ENCODE peak calls at places on chromosomes 13 and 19, in nine cellular contexts. Z, W, G, P, I, Q, A, V and F are unnamed samples.

GRCh38 chr13:78700121-78700910 is 41.4 kb upstream of the OBI1 start:
- DNase-seq in G (no peak), I (no peak), A (no peak), Q (no peak), P (no peak), Z (no peak), W (peak), V (no peak), F (no peak)

GRCh38 chr19:8243146-8243545 is 34.0 kb downstream of the CERS4 start:
- DNase-seq in W (no peak), Z (no peak), V (no peak), P (no peak), I (no peak), A (no peak), Q (no peak), G (no peak), F (no peak)

GRCh38 chr13:114002009-114002544 is 28.2 kb upstream of the C13orf46 start:
- DNase-seq in Z (no peak), Q (peak), W (no peak), V (peak), G (peak), A (peak), P (no peak), I (no peak), F (no peak)

GRCh38 chr13:59038824-59039223 is 1124.9 kb downstream of the DIAPH3 start:
- DNase-seq in Q (no peak), P (no peak), I (no peak), G (no peak), W (peak), V (no peak), Z (no peak), A (no peak), F (no peak)

GRCh38 chr13:20125783-20126165 is 35.1 kb downstream of the GJA3 start:
- DNase-seq in A (no peak), G (no peak), V (no peak), P (no peak), I (peak), Q (no peak), W (no peak), Z (no peak), F (no peak)

GRCh38 chr13:95924389-95924994 is 128.7 kb downstream of the UGGT2 start:
- DNase-seq in I (no peak), W (peak), V (no peak), Z (no peak), Q (no peak), G (no peak), P (no peak), A (no peak), F (no peak)

GRCh38 chr13:44484562-44485164 is 91.5 kb downstream of the TSC22D1 start:
- DNase-seq in A (no peak), I (no peak), G (no peak), P (no peak), Q (no peak), W (no peak), Z (no peak), V (no peak), F (no peak)

GRCh38 chr19:4083677-4084546 is 17.2 kb upstream of the ZBTB7A start:
- DNase-seq in Q (no peak), V (peak), I (no peak), G (peak), W (no peak), P (no peak), Z (no peak), A (peak), F (no peak)

GRCh38 chr13:89628567-89628966 is 1718.9 kb upstream of the MIR17HG start:
- DNase-seq in G (no peak), P (no peak), A (no peak), W (no peak), Q (no peak), V (no peak), I (no peak), Z (no peak), F (no peak)

GRCh38 chr13:100394005-100394695 is 194.4 kb downstream of the GGACT start:
- DNase-seq in Z (no peak), Q (no peak), A (no peak), V (no peak), G (no peak), I (no peak), P (no peak), W (peak), F (no peak)

GRCh38 chr13:110726726-110727125 is 13.2 kb downstream of the ING1 start:
- DNase-seq in V (no peak), Q (no peak), P (no peak), G (peak), Z (no peak), W (no peak), A (no peak), I (no peak), F (no peak)

GRCh38 chr19:40433391-40434216 is 7.8 kb upstream of the SERTAD1 start:
- DNase-seq in G (peak), V (peak), I (peak), P (no peak), Z (peak), Q (peak), A (peak), W (peak), F (peak)

DNA sequence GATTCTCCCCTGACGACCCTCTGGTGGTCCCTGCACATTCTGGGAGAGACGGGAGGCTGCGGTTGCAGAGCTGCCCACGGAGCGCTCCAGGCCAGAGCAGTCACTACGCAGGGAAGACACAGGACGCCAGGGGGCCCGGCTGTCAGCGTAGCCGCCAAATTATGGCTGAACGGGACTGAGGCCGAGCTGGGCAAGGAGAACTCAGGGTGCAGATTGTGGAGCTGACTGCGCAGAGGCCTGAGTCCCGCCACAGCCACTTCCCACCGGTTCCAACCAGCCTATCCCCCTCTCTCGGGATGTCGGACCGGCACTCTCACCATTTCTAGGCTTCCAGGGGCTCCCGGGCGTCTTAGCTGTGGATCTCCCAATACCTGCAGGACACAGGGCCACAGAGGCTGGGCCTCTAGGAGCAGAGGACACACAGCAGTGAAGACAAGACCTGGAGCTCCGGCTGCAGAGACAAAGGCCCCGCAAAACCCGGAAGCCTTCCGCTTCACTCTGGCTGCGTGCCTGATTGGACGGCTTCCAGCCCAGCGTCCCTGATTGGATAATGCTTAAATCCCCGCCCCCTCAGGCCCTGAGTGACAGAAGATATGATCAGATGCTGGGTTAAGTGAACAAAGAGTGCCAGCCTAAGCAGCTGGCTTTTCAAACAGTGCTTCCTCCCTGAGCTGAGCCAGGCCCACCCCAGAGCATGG is at the start of gene ZNF737:
- DNase-seq in Q (peak), P (peak), A (peak), Z (peak), V (peak), G (peak), I (peak), W (peak), F (peak)
- TF ChIP-seq POLR2A in Q (peak), P (peak), A (peak), Z (peak), V (peak), G (peak), I (no peak), W (no peak), F (no peak)

GRCh38 chr19:13092608-13093260 is 9.9 kb downstream of the LYL1 start:
- DNase-seq in W (peak), P (no peak), Z (peak), G (no peak), Q (no peak), I (no peak), A (peak), V (no peak), F (no peak)
- TF ChIP-seq POLR2A in W (no peak), P (no peak), Z (no peak), G (no peak), Q (no peak), I (no peak), A (no peak), V (no peak), F (no peak)

GRCh38 chr19:14689598-14690503 is at the start of gene ZNF333:
- DNase-seq in Q (peak), G (peak), V (peak), W (peak), I (peak), P (peak), Z (peak), A (peak), F (peak)
- TF ChIP-seq POLR2A in Q (peak), G (peak), V (peak), W (peak), I (no peak), P (peak), Z (peak), A (peak), F (peak)

GRCh38 chr13:42973581-42973980 is 18.5 kb downstream of the EPSTI1 start:
- DNase-seq in Q (no peak), W (no peak), P (no peak), Z (no peak), A (no peak), G (no peak), I (no peak), V (no peak), F (no peak)
- TF ChIP-seq POLR2A in Q (no peak), W (no peak), P (no peak), Z (no peak), A (no peak), G (no peak), I (no peak), V (no peak), F (no peak)